ENCODE peak calls at places on chromosomes 6 and 20, in six cellular contexts. C is heart left ventricle, Y is ovary, K is cardiac muscle cell, W is MM.1S, I is mesendoderm. Z is an unnamed sample. For H3K36me3, the result is how much of the 10 kb centered on the place peaks cover.

GRCh38 chr20:20017852-20018245 is 687 bp downstream of the NAA20 start:
- DNase-seq in C (no peak), Y (no peak), W (peak), K (no peak), I (peak), Z (peak)

GRCh38 chr20:1301031-1301529 is 27.9 kb downstream of the SDCBP2 start:
- DNase-seq in K (peak), Y (no peak), C (peak), W (no peak), I (peak), Z (no peak)

GRCh38 chr6:18609715-18610114 is 222.6 kb downstream of the RNF144B start:
- DNase-seq in C (no peak), Y (no peak), K (no peak), W (no peak), I (no peak), Z (no peak)

GRCh38 chr20:11375966-11376365 is 541.7 kb upstream of the BTBD3 start:
- DNase-seq in Y (no peak), W (no peak), C (no peak), I (no peak), K (no peak), Z (no peak)

GRCh38 chr6:72769459-72770125 is 147.7 kb downstream of the KCNQ5 start:
- DNase-seq in W (peak), I (no peak), Y (no peak), C (no peak), K (no peak), Z (no peak)

GRCh38 chr6:140050232-140050995 is 676.0 kb upstream of the CITED2 start:
- DNase-seq in I (peak), K (peak), C (peak), Y (no peak), W (no peak), Z (peak)

GRCh38 chr6:37566209-37566859 is 66.6 kb upstream of the CCDC167 start:
- DNase-seq in W (peak), K (peak), I (no peak), Y (peak), C (no peak), Z (peak)

GRCh38 chr6:111804627-111805235 is 68.5 kb downstream of the FYN start:
- DNase-seq in W (peak), I (no peak), C (no peak), K (peak), Y (no peak), Z (no peak)

GRCh38 chr6:40387871-40388264 is 199.3 kb downstream of the LRFN2 start:
- DNase-seq in I (no peak), K (no peak), W (no peak), Y (no peak), C (no peak), Z (no peak)

GRCh38 chr6:168322966-168323365 is 3.4 kb upstream of the DACT2 start:
- DNase-seq in W (no peak), I (no peak), K (no peak), Y (no peak), C (no peak), Z (no peak)

GRCh38 chr6:5274231-5274630 is 12.9 kb downstream of the FARS2 start:
- DNase-seq in I (no peak), W (no peak), C (no peak), Y (no peak), K (no peak), Z (no peak)

GRCh38 chr6:30888472-30889137 is 4.3 kb downstream of the DDR1 start:
- DNase-seq in K (peak), Y (no peak), W (no peak), C (no peak), I (peak), Z (peak)

GRCh38 chr6:78948785-78949184 is 81.4 kb downstream of the IRAK1BP1 start:
- DNase-seq in I (no peak), C (no peak), Y (no peak), W (no peak), K (no peak), Z (no peak)

GRCh38 chr20:21510414-21510971 is 3.4 kb downstream of the NKX2-2 start:
- DNase-seq in Y (no peak), W (no peak), C (no peak), K (no peak), I (peak), Z (no peak)

GRCh38 chr6:169085466-169085865 is 168.2 kb downstream of the THBS2 start:
- DNase-seq in K (no peak), C (no peak), W (no peak), Y (no peak), I (no peak), Z (no peak)

DNA sequence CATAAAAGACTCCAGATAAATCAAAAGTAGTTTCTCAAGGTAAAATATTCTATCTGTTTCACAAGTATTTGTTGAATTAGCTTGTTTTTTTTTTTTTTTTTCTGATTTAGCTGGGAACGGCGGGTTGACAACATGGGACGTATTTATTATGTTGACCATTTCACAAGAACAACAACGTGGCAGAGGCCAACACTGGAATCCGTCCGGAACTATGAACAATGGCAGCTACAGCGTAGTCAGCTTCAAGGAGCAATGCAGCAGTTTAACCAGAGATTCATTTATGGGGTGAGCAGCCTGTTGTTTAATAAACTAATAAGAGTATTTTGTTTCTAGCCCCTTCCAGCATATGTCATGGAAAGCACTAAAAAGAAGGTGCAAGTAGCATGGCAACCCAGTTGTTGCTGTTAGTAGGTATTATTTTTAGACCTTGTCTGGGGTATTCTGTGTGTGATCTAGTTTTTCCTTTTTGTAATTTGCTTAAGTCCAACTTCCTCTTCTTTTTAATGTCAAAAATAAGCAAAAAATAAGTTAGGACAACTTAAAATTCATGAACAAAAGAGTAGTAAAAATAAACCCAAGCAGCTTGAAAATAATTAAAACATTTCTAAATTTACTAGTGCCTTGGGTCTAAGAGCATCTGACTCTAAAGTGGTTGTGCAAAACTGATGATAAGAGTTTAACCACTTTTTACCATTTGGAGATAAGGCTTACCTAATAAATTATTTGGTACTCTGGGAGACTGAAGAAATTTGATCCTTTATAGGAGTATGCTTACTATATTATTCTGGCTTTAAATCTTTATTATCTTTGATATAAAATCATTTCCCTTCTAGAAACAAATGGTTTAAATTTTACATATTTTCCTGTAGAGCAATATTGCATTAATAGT is 70.8 kb upstream of the DYNLRB1 start:
- DNase-seq in W (no peak), I (no peak), C (no peak), Y (no peak), K (no peak), Z (no peak)
- H3K36me3 ChIP-seq in W (under half), I (under half), C (half or more), Y (under half), K (half or more), Z (half or more)

GRCh38 chr6:147361582-147361981 is 146.9 kb upstream of the SAMD5 start:
- DNase-seq in W (no peak), I (no peak), K (no peak), Y (no peak), C (no peak), Z (no peak)
- H3K36me3 ChIP-seq in W (under half), I (under half), K (under half), Y (under half), C (half or more), Z (half or more)

GRCh38 chr20:36614781-36615557 is 9.4 kb downstream of the RAB5IF start:
- DNase-seq in I (no peak), K (no peak), Y (no peak), C (no peak), W (no peak), Z (no peak)
- H3K36me3 ChIP-seq in I (under half), K (under half), Y (under half), C (half or more), W (under half), Z (under half)

GRCh38 chr6:44052419-44053011 is 74.7 kb downstream of the MRPL14 start:
- DNase-seq in C (peak), I (peak), K (peak), W (no peak), Y (no peak), Z (peak)
- H3K36me3 ChIP-seq in C (under half), I (under half), K (under half), W (under half), Y (under half), Z (under half)

DNA sequence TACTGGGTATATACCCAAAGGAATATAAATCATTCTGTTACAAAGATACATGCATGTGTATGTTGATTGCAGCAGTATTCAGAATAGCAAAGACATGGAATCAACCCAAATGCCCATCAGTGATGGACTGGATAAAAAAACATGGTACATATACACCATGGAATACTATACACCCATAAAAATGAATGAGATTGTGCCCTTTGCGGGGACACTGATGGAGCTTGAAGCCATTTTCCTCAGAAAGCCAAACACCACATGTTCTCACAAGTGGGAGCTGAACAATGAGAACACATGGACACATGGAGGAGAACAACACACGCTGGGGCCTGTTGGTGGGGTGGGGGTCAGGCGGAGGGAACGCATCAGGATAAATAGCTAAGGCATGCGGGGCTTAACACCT is 41.3 kb upstream of the MAPK13 start:
- DNase-seq in W (no peak), C (no peak), K (no peak), Y (no peak), I (no peak), Z (no peak)
- H3K36me3 ChIP-seq in W (under half), C (under half), K (under half), Y (under half), I (under half), Z (under half)